ENCODE peak calls at places on chromosome 13, in four cellular contexts. P, I, W and F are unnamed samples. For H3K4me1, the result is how much of the 10 kb centered on the place peaks cover.

GRCh38 chr13:24087611-24088235 is 72.8 kb upstream of the SPATA13 start:
- DNase-seq in P (no peak), I (peak), W (no peak), F (peak)

GRCh38 chr13:21757721-21758120 is 86.8 kb downstream of the FGF9 start:
- DNase-seq in P (no peak), I (no peak), W (no peak), F (no peak)

GRCh38 chr13:97344250-97345175 is 89.5 kb upstream of the RAP2A start:
- DNase-seq in P (no peak), I (peak), W (no peak), F (peak)

GRCh38 chr13:30045916-30046704 is 195.7 kb upstream of the UBL3 start:
- DNase-seq in P (no peak), I (peak), W (no peak), F (no peak)

GRCh38 chr13:79917628-79918027 is 423.3 kb downstream of the SPRY2 start:
- DNase-seq in P (no peak), I (no peak), W (no peak), F (no peak)

GRCh38 chr13:50990540-50991506 is 81.2 kb downstream of the RNASEH2B start:
- DNase-seq in P (no peak), I (no peak), W (no peak), F (peak)

GRCh38 chr13:51453308-51453958 is 597 bp upstream of the INTS6 start:
- DNase-seq in P (peak), I (peak), W (no peak), F (peak)

GRCh38 chr13:97976551-97977375 is 23.3 kb downstream of the IPO5 start:
- DNase-seq in P (peak), I (peak), W (no peak), F (peak)

GRCh38 chr13:40595693-40596092 is 70.7 kb downstream of the FOXO1 start:
- DNase-seq in P (no peak), I (no peak), W (no peak), F (no peak)

GRCh38 chr13:29538625-29538976 is 56.9 kb downstream of the SLC7A1 start:
- DNase-seq in P (no peak), I (no peak), W (no peak), F (no peak)

GRCh38 chr13:40271511-40271910 is 394.9 kb downstream of the FOXO1 start:
- DNase-seq in P (no peak), I (no peak), W (no peak), F (no peak)

GRCh38 chr13:22432690-22433089 is 748.1 kb upstream of the SGCG start:
- DNase-seq in P (no peak), I (no peak), W (no peak), F (no peak)

GRCh38 chr13:92379371-92379770 is 847.2 kb upstream of the GPC6 start:
- DNase-seq in P (no peak), I (no peak), W (no peak), F (no peak)

GRCh38 chr13:51721485-51721884 is 82.5 kb downstream of the DHRS12 start:
- DNase-seq in P (no peak), I (no peak), W (no peak), F (peak)

GRCh38 chr13:106133025-106133424 is 402.4 kb downstream of the EFNB2 start:
- DNase-seq in P (no peak), I (no peak), W (no peak), F (no peak)

GRCh38 chr13:50650936-50651638 is 192.4 kb downstream of the DLEU7 start:
- DNase-seq in P (no peak), I (no peak), W (no peak), F (no peak)

GRCh38 chr13:59279024-59279423 is 884.7 kb downstream of the DIAPH3 start:
- DNase-seq in P (no peak), I (no peak), W (no peak), F (no peak)

GRCh38 chr13:21465710-21466160 is 6.6 kb upstream of the ZDHHC20 start:
- DNase-seq in P (no peak), I (peak), W (no peak), F (no peak)

GRCh38 chr13:95643814-95644598 is 500 bp downstream of the DZIP1 start:
- DNase-seq in P (peak), I (peak), W (no peak), F (no peak)

GRCh38 chr13:45851171-45851889 is at the start of gene SIAH3:
- DNase-seq in P (no peak), I (no peak), W (no peak), F (peak)

GRCh38 chr13:96984061-96984508 is 10.2 kb downstream of the OXGR1 start:
- DNase-seq in P (no peak), I (peak), W (no peak), F (peak)

GRCh38 chr13:98527526-98527925 is 49.4 kb downstream of the STK24 start:
- DNase-seq in P (no peak), I (no peak), W (no peak), F (no peak)

GRCh38 chr13:20729633-20730585 is 26.4 kb downstream of the IL17D start:
- DNase-seq in P (no peak), I (no peak), W (no peak), F (no peak)

GRCh38 chr13:50392977-50393376 is 377.7 kb downstream of the KCNRG start:
- DNase-seq in P (no peak), I (no peak), W (no peak), F (no peak)

GRCh38 chr13:28679628-28680027 is 20.7 kb downstream of the POMP start:
- DNase-seq in P (no peak), I (no peak), W (no peak), F (no peak)

GRCh38 chr13:45361596-45362206 is 20.7 kb upstream of the TPT1 start:
- DNase-seq in P (no peak), I (no peak), W (no peak), F (no peak)

GRCh38 chr13:21800847-21801616 is 130.2 kb downstream of the FGF9 start:
- DNase-seq in P (no peak), I (no peak), W (no peak), F (no peak)

GRCh38 chr13:26619321-26619720 is 61.8 kb downstream of the WASF3 start:
- DNase-seq in P (no peak), I (no peak), W (no peak), F (no peak)

GRCh38 chr13:39051157-39051556 is 12.9 kb downstream of the NHLRC3 start:
- DNase-seq in P (no peak), I (no peak), W (no peak), F (no peak)
- H3K27ac ChIP-seq in P (no peak), I (no peak), W (no peak), F (no peak)

GRCh38 chr13:73765651-73766384 is 368.4 kb downstream of the KLF12 start:
- DNase-seq in P (peak), I (peak), W (no peak), F (peak)
- H3K4me1 ChIP-seq in P (under half), I (under half), W (under half), F (under half)

GRCh38 chr13:32427852-32428580 is at the start of gene N4BP2L1:
- DNase-seq in P (peak), I (peak), W (no peak), F (peak)

GRCh38 chr13:32426191-32426980 is 1.5 kb downstream of the N4BP2L1 start:
- DNase-seq in P (no peak), I (no peak), W (no peak), F (peak)

GRCh38 chr13:32425158-32425557 is 2.8 kb downstream of the N4BP2L1 start:
- DNase-seq in P (no peak), I (no peak), W (no peak), F (no peak)

GRCh38 chr13:32428581-32429072 is 697 bp upstream of the N4BP2L1 start:
- DNase-seq in P (no peak), I (no peak), W (no peak), F (no peak)

DNA sequence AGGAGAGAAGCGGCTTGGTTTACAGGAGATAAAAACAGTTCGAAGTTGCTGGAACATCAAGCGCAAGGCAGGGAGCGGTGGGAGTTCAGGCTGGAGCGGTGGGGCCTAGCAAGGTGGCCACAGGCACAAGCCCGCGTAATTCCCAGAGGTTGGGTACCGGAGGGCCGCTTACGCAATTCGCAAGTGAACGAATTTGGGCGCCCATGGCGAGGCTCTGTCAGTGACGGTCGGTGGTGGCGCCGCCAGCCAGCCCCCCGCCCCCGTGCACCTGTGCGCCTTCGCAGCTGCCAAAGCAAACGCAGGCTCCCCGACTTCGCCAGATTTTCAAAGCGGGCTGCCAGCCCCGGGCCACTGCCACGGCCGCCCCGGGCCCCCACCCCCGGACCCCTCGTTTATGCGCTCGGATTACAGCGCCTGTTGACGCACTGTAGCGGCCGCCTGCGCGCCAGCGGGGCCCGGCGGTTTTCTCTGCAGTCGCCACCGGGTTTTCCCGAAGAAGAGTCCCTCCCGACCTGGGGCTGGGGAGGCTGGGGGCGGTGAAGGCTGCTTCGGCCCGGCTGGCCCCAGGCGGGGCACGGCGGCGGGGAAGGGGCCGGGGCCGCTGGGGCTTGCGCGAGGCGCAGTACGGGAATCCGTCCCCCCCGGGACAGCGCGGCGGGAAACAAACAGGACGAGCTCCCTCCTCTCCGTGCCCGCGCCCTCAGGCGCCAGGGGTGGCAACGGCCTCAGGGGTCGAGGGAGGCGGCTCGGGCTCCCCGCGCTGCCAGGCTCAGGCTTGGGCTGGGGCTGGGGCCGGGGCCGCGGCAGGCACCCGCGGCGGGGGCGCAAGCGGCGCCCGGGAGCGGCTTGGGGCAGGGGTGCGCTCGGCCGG is 714 bp downstream of the N4BP2L1 start:
- DNase-seq in P (peak), I (peak), W (no peak), F (peak)
- TF ChIP-seq POLR2A in P (no peak), I (peak), W (no peak), F (peak)

GRCh38 chr13:109644956-109645355 is 141.4 kb downstream of the IRS2 start:
- DNase-seq in P (no peak), I (no peak), W (no peak), F (no peak)
- H3K27ac ChIP-seq in P (no peak), I (no peak), W (no peak), F (no peak)